ENCODE peak calls at places on chromosome 16, in six cellular contexts. One of them, this sample, is unnamed.

GRCh38 chr16:55542459-55543082 is 23.9 kb upstream of the CAPNS2 start:
- DNase-seq in CD8-positive, alpha-beta T cell: no peak
- DNase-seq in A549: no peak
- DNase-seq in thoracic aorta: no peak
- DNase-seq in AG09319: no peak
- DNase-seq in AG04450: no peak
- DNase-seq in this sample: no peak

GRCh38 chr16:21036471-21036870 is 114.2 kb downstream of the DNAH3 start:
- DNase-seq in CD8-positive, alpha-beta T cell: no peak
- DNase-seq in A549: no peak
- DNase-seq in thoracic aorta: no peak
- DNase-seq in AG09319: no peak
- DNase-seq in AG04450: no peak
- DNase-seq in this sample: no peak

GRCh38 chr16:1276580-1276878 is 20.7 kb downstream of the TPSD1 start:
- DNase-seq in CD8-positive, alpha-beta T cell: no peak
- DNase-seq in A549: no peak
- DNase-seq in thoracic aorta: no peak
- DNase-seq in AG09319: no peak
- DNase-seq in AG04450: no peak
- DNase-seq in this sample: no peak

GRCh38 chr16:69241911-69242310 is 54.9 kb downstream of the SNTB2 start:
- DNase-seq in CD8-positive, alpha-beta T cell: no peak
- DNase-seq in A549: no peak
- DNase-seq in thoracic aorta: no peak
- DNase-seq in AG09319: no peak
- DNase-seq in AG04450: peak; percentile 39
- DNase-seq in this sample: no peak

GRCh38 chr16:81521141-81521626 is 76.6 kb downstream of the CMIP start:
- DNase-seq in CD8-positive, alpha-beta T cell: peak; percentile 74
- DNase-seq in A549: no peak
- DNase-seq in thoracic aorta: no peak
- DNase-seq in AG09319: no peak
- DNase-seq in AG04450: no peak
- DNase-seq in this sample: no peak

GRCh38 chr16:11205754-11206459 is 50.1 kb downstream of the SOCS1 start:
- DNase-seq in CD8-positive, alpha-beta T cell: no peak
- DNase-seq in A549: no peak
- DNase-seq in thoracic aorta: no peak
- DNase-seq in AG09319: no peak
- DNase-seq in AG04450: no peak
- DNase-seq in this sample: peak; percentile 30

GRCh38 chr16:67542464-67542863 is 13.8 kb downstream of the RIPOR1 start:
- DNase-seq in CD8-positive, alpha-beta T cell: peak; percentile 63
- DNase-seq in A549: peak; percentile 83
- DNase-seq in thoracic aorta: no peak
- DNase-seq in AG09319: no peak
- DNase-seq in AG04450: no peak
- DNase-seq in this sample: no peak

GRCh38 chr16:68993885-68994284 is 111.6 kb upstream of the HAS3 start:
- DNase-seq in CD8-positive, alpha-beta T cell: no peak
- DNase-seq in A549: peak; percentile 90
- DNase-seq in thoracic aorta: no peak
- DNase-seq in AG09319: peak; percentile 63
- DNase-seq in AG04450: peak; percentile 85
- DNase-seq in this sample: no peak

GRCh38 chr16:10497132-10498088 is 83.0 kb downstream of the EMP2 start:
- DNase-seq in CD8-positive, alpha-beta T cell: no peak
- DNase-seq in A549: no peak
- DNase-seq in thoracic aorta: no peak
- DNase-seq in AG09319: no peak
- DNase-seq in AG04450: no peak
- DNase-seq in this sample: no peak

GRCh38 chr16:51939371-51940005 is 607.5 kb downstream of the TOX3 start:
- DNase-seq in CD8-positive, alpha-beta T cell: no peak
- DNase-seq in A549: no peak
- DNase-seq in thoracic aorta: no peak
- DNase-seq in AG09319: no peak
- DNase-seq in AG04450: no peak
- DNase-seq in this sample: no peak

GRCh38 chr16:89642574-89642973 is 14.9 kb downstream of the CHMP1A start:
- DNase-seq in CD8-positive, alpha-beta T cell: no peak
- DNase-seq in A549: no peak
- DNase-seq in thoracic aorta: no peak
- DNase-seq in AG09319: no peak
- DNase-seq in AG04450: no peak
- DNase-seq in this sample: no peak

GRCh38 chr16:82657239-82657638 is 30.5 kb downstream of the CDH13 start:
- DNase-seq in CD8-positive, alpha-beta T cell: no peak
- DNase-seq in A549: no peak
- DNase-seq in thoracic aorta: no peak
- DNase-seq in AG09319: peak; percentile 60
- DNase-seq in AG04450: no peak
- DNase-seq in this sample: no peak

GRCh38 chr16:10949424-10949970 is 5.1 kb downstream of the CLEC16A start:
- DNase-seq in CD8-positive, alpha-beta T cell: no peak
- DNase-seq in A549: peak; percentile 42
- DNase-seq in thoracic aorta: no peak
- DNase-seq in AG09319: no peak
- DNase-seq in AG04450: no peak
- DNase-seq in this sample: no peak

GRCh38 chr16:1976216-1976520 is 4.3 kb downstream of the TBL3 start:
- DNase-seq in CD8-positive, alpha-beta T cell: no peak
- DNase-seq in A549: no peak
- DNase-seq in thoracic aorta: no peak
- DNase-seq in AG09319: no peak
- DNase-seq in AG04450: no peak
- DNase-seq in this sample: no peak

GRCh38 chr16:3695610-3696369 is 21.5 kb downstream of the TRAP1 start:
- DNase-seq in CD8-positive, alpha-beta T cell: no peak
- DNase-seq in A549: no peak
- DNase-seq in thoracic aorta: no peak
- DNase-seq in AG09319: no peak
- DNase-seq in AG04450: no peak
- DNase-seq in this sample: no peak

GRCh38 chr16:25854141-25854540 is 162.4 kb downstream of the HS3ST4 start:
- DNase-seq in CD8-positive, alpha-beta T cell: no peak
- DNase-seq in A549: no peak
- DNase-seq in thoracic aorta: no peak
- DNase-seq in AG09319: no peak
- DNase-seq in AG04450: no peak
- DNase-seq in this sample: no peak

GRCh38 chr16:74465851-74466685 is 44.8 kb upstream of the CLEC18B start:
- DNase-seq in CD8-positive, alpha-beta T cell: no peak
- DNase-seq in A549: no peak
- DNase-seq in thoracic aorta: no peak
- DNase-seq in AG09319: no peak
- DNase-seq in AG04450: no peak
- DNase-seq in this sample: no peak

GRCh38 chr16:49921106-49921505 is 65.2 kb upstream of the ZNF423 start:
- DNase-seq in CD8-positive, alpha-beta T cell: no peak
- DNase-seq in A549: no peak
- DNase-seq in thoracic aorta: no peak
- DNase-seq in AG09319: no peak
- DNase-seq in AG04450: no peak
- DNase-seq in this sample: no peak

GRCh38 chr16:6032438-6032837 is 934.8 kb upstream of the EEF2KMT start:
- DNase-seq in CD8-positive, alpha-beta T cell: no peak
- DNase-seq in A549: no peak
- DNase-seq in thoracic aorta: no peak
- DNase-seq in AG09319: no peak
- DNase-seq in AG04450: no peak
- DNase-seq in this sample: no peak

GRCh38 chr16:71807905-71808592 is 585 bp downstream of the AP1G1 start:
- DNase-seq in CD8-positive, alpha-beta T cell: no peak
- DNase-seq in A549: peak; percentile 40
- DNase-seq in thoracic aorta: no peak
- DNase-seq in AG09319: no peak
- DNase-seq in AG04450: no peak
- DNase-seq in this sample: peak; percentile 6

GRCh38 chr16:31006086-31006385 is 4.4 kb downstream of the STX1B start:
- DNase-seq in CD8-positive, alpha-beta T cell: no peak
- DNase-seq in A549: no peak
- DNase-seq in thoracic aorta: no peak
- DNase-seq in AG09319: no peak
- DNase-seq in AG04450: no peak
- DNase-seq in this sample: no peak

GRCh38 chr16:56990407-56991286 is 1.3 kb downstream of the NLRC5 start:
- DNase-seq in CD8-positive, alpha-beta T cell: no peak
- DNase-seq in A549: no peak
- DNase-seq in thoracic aorta: no peak
- DNase-seq in AG09319: no peak
- DNase-seq in AG04450: no peak
- DNase-seq in this sample: no peak

GRCh38 chr16:51310159-51310558 is 159.1 kb upstream of the SALL1 start:
- DNase-seq in CD8-positive, alpha-beta T cell: no peak
- DNase-seq in A549: no peak
- DNase-seq in thoracic aorta: no peak
- DNase-seq in AG09319: no peak
- DNase-seq in AG04450: no peak
- DNase-seq in this sample: no peak

GRCh38 chr16:6753553-6753952 is 579.1 kb upstream of the RBFOX1 start:
- DNase-seq in CD8-positive, alpha-beta T cell: no peak
- DNase-seq in A549: no peak
- DNase-seq in thoracic aorta: no peak
- DNase-seq in AG09319: no peak
- DNase-seq in AG04450: no peak
- DNase-seq in this sample: no peak

GRCh38 chr16:11329080-11329491 is 16.2 kb upstream of the RMI2 start:
- DNase-seq in CD8-positive, alpha-beta T cell: no peak
- DNase-seq in A549: no peak
- DNase-seq in thoracic aorta: no peak
- DNase-seq in AG09319: no peak
- DNase-seq in AG04450: no peak
- DNase-seq in this sample: no peak

GRCh38 chr16:50475170-50475569 is 73.0 kb upstream of the NKD1 start:
- DNase-seq in CD8-positive, alpha-beta T cell: no peak
- DNase-seq in A549: no peak
- DNase-seq in thoracic aorta: no peak
- DNase-seq in AG09319: no peak
- DNase-seq in AG04450: no peak
- DNase-seq in this sample: no peak

GRCh38 chr16:62363451-62363850 is 327.2 kb upstream of the CDH8 start:
- DNase-seq in CD8-positive, alpha-beta T cell: no peak
- DNase-seq in A549: no peak
- DNase-seq in thoracic aorta: no peak
- DNase-seq in AG09319: no peak
- DNase-seq in AG04450: no peak
- DNase-seq in this sample: no peak
- TF ChIP-seq CTCF in CD8-positive, alpha-beta T cell: no peak
- TF ChIP-seq CTCF in A549: no peak
- TF ChIP-seq CTCF in thoracic aorta: no peak
- TF ChIP-seq CTCF in AG09319: no peak
- TF ChIP-seq CTCF in AG04450: no peak
- TF ChIP-seq CTCF in this sample: no peak

GRCh38 chr16:65122724-65122973 is 786 bp upstream of the CDH11 start:
- DNase-seq in CD8-positive, alpha-beta T cell: no peak
- DNase-seq in A549: no peak
- DNase-seq in thoracic aorta: no peak
- DNase-seq in AG09319: no peak
- DNase-seq in AG04450: no peak
- DNase-seq in this sample: no peak
- TF ChIP-seq CTCF in CD8-positive, alpha-beta T cell: no peak
- TF ChIP-seq CTCF in A549: no peak
- TF ChIP-seq CTCF in thoracic aorta: no peak
- TF ChIP-seq CTCF in AG09319: no peak
- TF ChIP-seq CTCF in AG04450: no peak
- TF ChIP-seq CTCF in this sample: no peak

GRCh38 chr16:73306901-73307413 is 259.0 kb upstream of the ZFHX3 start:
- DNase-seq in CD8-positive, alpha-beta T cell: no peak
- DNase-seq in A549: no peak
- DNase-seq in thoracic aorta: no peak
- DNase-seq in AG09319: no peak
- DNase-seq in AG04450: no peak
- DNase-seq in this sample: no peak
- TF ChIP-seq CTCF in CD8-positive, alpha-beta T cell: no peak
- TF ChIP-seq CTCF in A549: no peak
- TF ChIP-seq CTCF in thoracic aorta: no peak
- TF ChIP-seq CTCF in AG09319: no peak
- TF ChIP-seq CTCF in AG04450: no peak
- TF ChIP-seq CTCF in this sample: no peak

GRCh38 chr16:66471264-66471663 is 44.2 kb downstream of the BEAN1 start:
- DNase-seq in CD8-positive, alpha-beta T cell: no peak
- DNase-seq in A549: no peak
- DNase-seq in thoracic aorta: no peak
- DNase-seq in AG09319: no peak
- DNase-seq in AG04450: no peak
- DNase-seq in this sample: no peak

GRCh38 chr16:66469291-66469931 is 42.3 kb downstream of the BEAN1 start:
- DNase-seq in CD8-positive, alpha-beta T cell: no peak
- DNase-seq in A549: no peak
- DNase-seq in thoracic aorta: no peak
- DNase-seq in AG09319: no peak
- DNase-seq in AG04450: no peak
- DNase-seq in this sample: no peak

GRCh38 chr16:66469932-66470546 is 42.9 kb downstream of the BEAN1 start:
- DNase-seq in CD8-positive, alpha-beta T cell: no peak
- DNase-seq in A549: no peak
- DNase-seq in thoracic aorta: no peak
- DNase-seq in AG09319: no peak
- DNase-seq in AG04450: no peak
- DNase-seq in this sample: no peak

GRCh38 chr16:66471696-66472393 is 44.8 kb downstream of the BEAN1 start:
- DNase-seq in CD8-positive, alpha-beta T cell: no peak
- DNase-seq in A549: no peak
- DNase-seq in thoracic aorta: no peak
- DNase-seq in AG09319: no peak
- DNase-seq in AG04450: no peak
- DNase-seq in this sample: no peak

GRCh38 chr16:66470556-66470955 is 43.5 kb downstream of the BEAN1 start:
- DNase-seq in CD8-positive, alpha-beta T cell: no peak
- DNase-seq in A549: no peak
- DNase-seq in thoracic aorta: no peak
- DNase-seq in AG09319: no peak
- DNase-seq in AG04450: no peak
- DNase-seq in this sample: no peak
- TF ChIP-seq CTCF in CD8-positive, alpha-beta T cell: no peak
- TF ChIP-seq CTCF in A549: no peak
- TF ChIP-seq CTCF in thoracic aorta: no peak
- TF ChIP-seq CTCF in AG09319: no peak
- TF ChIP-seq CTCF in AG04450: no peak
- TF ChIP-seq CTCF in this sample: no peak